ENCODE peak calls at places on chromosome 1, in ten cellular contexts. L, O, U, F, I, T, V, M, R and X are unnamed samples.

GRCh38 chr1:24201941-24202440 is 14.9 kb upstream of the IFNLR1 start:
- DNase-seq in I (peak), T (peak), U (peak), F (peak), V (peak), O (peak), R (peak), L (peak), M (peak), X (peak)

GRCh38 chr1:79592707-79593106 is 586.2 kb upstream of the ADGRL4 start:
- DNase-seq in T (no peak), R (no peak), M (no peak), L (no peak), F (no peak), I (no peak), U (no peak), O (no peak), V (no peak), X (no peak)

GRCh38 chr1:72218141-72218739 is 64.1 kb downstream of the NEGR1 start:
- DNase-seq in U (no peak), V (no peak), T (no peak), L (no peak), F (no peak), M (no peak), R (no peak), O (no peak), I (no peak), X (no peak)

GRCh38 chr1:17924578-17924977 is 169.4 kb downstream of the ACTL8 start:
- DNase-seq in R (no peak), U (no peak), L (no peak), V (no peak), F (no peak), I (no peak), O (no peak), T (no peak), M (no peak), X (no peak)

GRCh38 chr1:219521325-219521724 is 91.6 kb downstream of the ZC3H11B start:
- DNase-seq in I (no peak), M (no peak), O (no peak), T (no peak), V (no peak), F (no peak), R (no peak), U (no peak), L (no peak), X (no peak)

GRCh38 chr1:27607239-27607804 is 3.4 kb upstream of the AHDC1 start:
- DNase-seq in L (no peak), O (peak), F (no peak), R (no peak), I (no peak), U (no peak), M (no peak), V (no peak), T (no peak), X (no peak)

GRCh38 chr1:47590523-47591225 is 152.8 kb downstream of the FOXD2 start:
- DNase-seq in R (no peak), T (no peak), U (no peak), V (no peak), O (no peak), L (no peak), I (no peak), M (no peak), F (no peak), X (no peak)

GRCh38 chr1:24379733-24380315 is 33.8 kb downstream of the STPG1 start:
- DNase-seq in U (no peak), R (no peak), F (peak), L (no peak), T (no peak), O (no peak), V (no peak), I (no peak), M (no peak), X (no peak)

GRCh38 chr1:31639543-31639942 is 5.1 kb downstream of the PEF1 start:
- DNase-seq in V (no peak), M (no peak), F (peak), I (no peak), L (peak), R (no peak), O (no peak), T (no peak), U (no peak), X (no peak)

GRCh38 chr1:85359874-85360708 is 83.7 kb upstream of the BCL10 start:
- DNase-seq in V (no peak), L (no peak), I (no peak), R (no peak), F (peak), M (no peak), O (no peak), T (no peak), U (no peak), X (no peak)

GRCh38 chr1:244450597-244451538 is 841 bp downstream of the ADSS2 start:
- DNase-seq in O (peak), L (peak), U (peak), R (peak), M (peak), F (peak), I (peak), T (peak), V (peak), X (peak)

GRCh38 chr1:63773815-63774616 is at the start of gene ROR1:
- DNase-seq in T (peak), L (peak), F (peak), O (peak), U (peak), R (no peak), I (peak), M (peak), V (peak), X (no peak)

GRCh38 chr1:67555487-67556296 is 125.5 kb upstream of the SERBP1 start:
- DNase-seq in T (no peak), M (peak), L (no peak), R (no peak), F (no peak), U (no peak), I (no peak), V (no peak), O (peak), X (no peak)

GRCh38 chr1:244346972-244347618 is 104.6 kb downstream of the ADSS2 start:
- DNase-seq in L (no peak), F (no peak), V (no peak), O (no peak), M (no peak), U (no peak), T (no peak), R (no peak), I (no peak), X (no peak)

GRCh38 chr1:183432548-183432875 is 14.3 kb upstream of the NMNAT2 start:
- DNase-seq in I (no peak), U (no peak), M (no peak), T (no peak), L (no peak), O (no peak), V (no peak), R (no peak), F (no peak), X (no peak)

DNA sequence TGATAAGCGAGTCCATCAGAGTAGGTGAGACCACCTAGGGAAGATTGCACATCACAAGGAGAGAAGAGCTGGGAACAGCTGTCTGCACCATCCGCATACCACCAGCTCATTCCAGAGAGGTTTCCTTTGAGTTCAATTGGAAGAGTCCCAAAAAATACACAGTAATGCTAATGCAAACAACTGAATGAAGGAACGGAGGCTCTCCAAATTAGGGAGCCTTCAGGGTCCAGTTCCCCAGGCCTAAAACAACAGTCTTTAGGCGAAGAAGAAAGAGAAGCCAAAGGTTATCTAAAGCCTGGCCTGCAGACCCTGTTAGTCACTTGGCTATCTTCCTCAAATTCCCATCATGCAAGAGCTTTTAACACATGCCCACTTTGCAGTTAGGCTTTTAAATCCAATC is 246.4 kb downstream of the PBX1 start:
- DNase-seq in O (no peak), L (peak), F (peak), I (no peak), M (no peak), T (no peak), R (no peak), U (no peak), V (no peak), X (no peak)
- H3K27ac ChIP-seq in O (no peak), L (no peak), F (no peak), I (no peak), M (peak), T (no peak), R (no peak), U (no peak), V (peak), X (no peak)

GRCh38 chr1:62068978-62069377 is 125.7 kb upstream of the L1TD1 start:
- DNase-seq in T (no peak), F (peak), U (no peak), I (no peak), L (peak), V (peak), O (no peak), R (no peak), M (peak), X (no peak)

GRCh38 chr1:62070384-62071011 is 124.2 kb upstream of the L1TD1 start:
- DNase-seq in T (no peak), V (no peak), U (no peak), I (no peak), R (no peak), L (peak), F (peak), M (peak), O (peak), X (no peak)

GRCh38 chr1:62066713-62067112 is 127.9 kb upstream of the L1TD1 start:
- DNase-seq in T (no peak), M (no peak), V (no peak), L (no peak), F (no peak), I (no peak), U (no peak), R (no peak), O (no peak), X (no peak)

GRCh38 chr1:62071695-62072094 is 123.0 kb upstream of the L1TD1 start:
- DNase-seq in M (no peak), I (no peak), R (no peak), O (peak), F (no peak), L (no peak), U (no peak), T (no peak), V (no peak), X (no peak)

GRCh38 chr1:62068302-62068936 is 126.2 kb upstream of the L1TD1 start:
- DNase-seq in V (no peak), U (no peak), F (no peak), T (no peak), L (no peak), I (no peak), O (no peak), R (no peak), M (no peak), X (no peak)
- H3K27ac ChIP-seq in V (peak), U (peak), F (no peak), T (peak), L (no peak), I (no peak), O (peak), R (no peak), M (peak), X (no peak)

GRCh38 chr1:112937070-112937469 is 18.9 kb downstream of the SLC16A1 start:
- DNase-seq in M (no peak), I (no peak), F (no peak), R (no peak), U (no peak), O (no peak), T (no peak), L (no peak), V (no peak), X (no peak)
- H3K27ac ChIP-seq in M (peak), I (no peak), F (no peak), R (no peak), U (peak), O (peak), T (no peak), L (no peak), V (peak), X (no peak)

DNA sequence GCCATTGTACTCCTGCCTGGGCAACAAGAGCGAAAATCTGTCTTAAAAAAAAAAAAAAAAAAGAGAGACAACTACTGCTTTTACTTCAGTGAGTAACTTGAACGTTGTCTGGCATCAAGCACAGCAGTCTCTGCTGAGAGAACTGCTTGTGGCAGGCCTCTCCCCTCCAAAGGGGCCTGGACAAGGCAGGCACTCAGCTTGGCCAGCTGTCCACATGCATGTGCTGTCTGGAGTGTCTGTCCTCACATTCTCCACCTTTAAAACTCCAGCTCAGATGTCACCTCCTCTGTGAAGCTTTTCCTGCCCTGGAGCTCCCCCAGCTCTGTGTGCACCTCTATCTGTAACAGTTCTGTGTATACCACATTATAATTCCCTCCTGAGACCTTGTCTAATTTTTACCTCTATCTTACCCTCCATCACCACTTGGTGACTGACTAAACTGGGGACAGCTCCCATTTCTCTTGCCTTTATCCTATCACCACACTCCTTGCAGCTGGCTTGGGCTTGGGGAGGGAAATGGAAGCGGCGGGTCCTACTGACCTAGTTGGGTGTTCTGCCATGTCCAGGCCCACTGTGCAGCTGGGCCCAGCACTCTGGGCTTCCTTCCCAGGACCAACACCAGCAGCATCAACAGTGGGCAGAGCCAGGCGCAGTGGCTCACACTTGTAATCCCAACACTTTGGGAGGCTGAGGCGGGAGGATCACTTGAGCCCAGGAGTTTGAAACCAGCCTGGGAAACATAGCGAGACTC is 71.4 kb upstream of the ARTN start:
- DNase-seq in T (no peak), M (peak), U (no peak), L (no peak), F (no peak), O (no peak), I (no peak), V (no peak), R (no peak), X (no peak)
- H3K27ac ChIP-seq in T (no peak), M (peak), U (no peak), L (no peak), F (no peak), O (no peak), I (no peak), V (no peak), R (no peak), X (no peak)

GRCh38 chr1:152037920-152038658 is 1.3 kb upstream of the S100A11 start:
- DNase-seq in I (no peak), M (no peak), V (no peak), R (no peak), F (no peak), T (no peak), L (no peak), U (no peak), O (no peak), X (no peak)

GRCh38 chr1:152034324-152034653 is 2.5 kb downstream of the S100A11 start:
- DNase-seq in O (no peak), M (no peak), R (no peak), I (no peak), L (no peak), T (no peak), U (no peak), F (no peak), V (no peak), X (no peak)

GRCh38 chr1:152036316-152037216 is at the start of gene S100A11:
- DNase-seq in R (peak), O (peak), T (peak), F (peak), M (peak), L (peak), U (peak), I (peak), V (peak), X (peak)

GRCh38 chr1:152035406-152036315 is 1.1 kb downstream of the S100A11 start:
- DNase-seq in T (no peak), M (no peak), R (no peak), O (peak), I (no peak), F (peak), V (no peak), L (no peak), U (no peak), X (peak)

DNA sequence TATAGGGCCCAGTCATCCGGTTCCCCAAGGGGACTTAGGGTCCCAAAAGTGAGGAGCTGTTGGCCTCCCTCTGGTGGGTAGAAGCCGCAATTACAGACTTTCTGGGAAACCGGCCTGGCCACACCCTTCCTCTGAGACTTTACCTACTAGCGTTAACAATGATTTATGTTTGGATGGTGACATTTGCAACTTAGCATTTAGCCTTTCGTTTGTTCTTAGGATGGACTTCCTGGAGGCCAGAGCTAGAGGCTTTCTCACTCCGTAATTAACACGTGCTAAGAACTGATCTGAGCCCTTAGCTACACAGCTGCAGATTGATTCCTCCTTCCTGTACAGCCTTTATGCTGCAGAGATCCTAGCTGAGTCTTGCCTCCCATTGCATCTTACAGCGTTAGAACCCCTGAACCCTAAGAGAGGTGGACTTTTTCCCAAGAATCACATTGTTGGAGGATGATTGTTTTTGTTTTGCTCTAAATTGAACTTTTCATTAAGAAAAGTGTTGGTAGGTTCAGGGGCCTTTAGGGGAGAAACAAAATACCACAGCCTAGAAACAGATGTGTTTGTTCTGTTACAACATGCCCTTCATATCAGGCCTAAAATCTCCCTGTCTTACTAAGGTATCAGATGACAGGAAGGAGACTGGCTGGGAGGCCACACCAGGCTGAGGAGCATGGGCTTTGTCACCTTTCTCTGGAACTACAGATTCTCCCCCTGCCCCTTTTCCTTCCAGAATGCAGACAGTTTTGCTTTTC is 2.0 kb downstream of the S100A11 start:
- DNase-seq in T (peak), U (peak), I (no peak), V (peak), M (peak), O (peak), F (peak), L (peak), R (peak), X (peak)
- H3K27ac ChIP-seq in T (peak), U (peak), I (no peak), V (peak), M (no peak), O (peak), F (peak), L (peak), R (peak), X (peak)

GRCh38 chr1:40044065-40044575 is 3.6 kb downstream of the CAP1 start:
- DNase-seq in L (no peak), O (no peak), F (no peak), R (no peak), I (no peak), M (no peak), V (no peak), T (no peak), U (no peak), X (no peak)

GRCh38 chr1:40040511-40041465 is at the start of gene CAP1:
- DNase-seq in R (peak), T (peak), I (peak), M (peak), O (peak), L (peak), V (peak), F (peak), U (peak), X (peak)

GRCh38 chr1:40039757-40040510 is 595 bp upstream of the CAP1 start:
- DNase-seq in L (peak), V (peak), F (peak), O (peak), R (peak), I (peak), M (peak), U (peak), T (peak), X (peak)

GRCh38 chr1:40041466-40041838 is 923 bp downstream of the CAP1 start:
- DNase-seq in V (no peak), R (no peak), M (no peak), L (no peak), T (no peak), O (no peak), I (no peak), F (no peak), U (no peak), X (no peak)

DNA sequence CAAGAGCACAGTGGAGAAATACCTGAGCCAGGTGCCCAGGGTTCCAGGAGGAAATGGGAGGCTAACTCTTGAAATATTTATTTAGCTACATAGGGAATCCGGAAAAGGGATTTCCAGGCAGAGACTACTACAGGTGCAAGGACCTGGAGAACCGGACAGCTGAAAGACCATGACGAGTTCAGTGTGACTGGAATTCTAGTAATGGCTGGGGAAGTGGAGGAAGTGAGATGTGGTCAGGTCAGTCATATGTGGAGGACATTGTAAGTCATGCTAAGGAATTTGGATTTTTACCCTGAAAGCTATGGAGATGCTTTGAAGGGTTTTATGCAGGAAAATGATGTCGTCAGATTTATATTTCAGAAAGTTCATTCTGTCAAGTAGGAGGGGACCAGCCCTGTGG is 1.8 kb downstream of the CAP1 start:
- DNase-seq in U (no peak), M (no peak), T (no peak), L (no peak), V (no peak), O (no peak), I (no peak), R (no peak), F (no peak), X (no peak)
- H3K27ac ChIP-seq in U (peak), M (no peak), T (no peak), L (no peak), V (no peak), O (peak), I (no peak), R (peak), F (no peak), X (peak)

GRCh38 chr1:43288058-43288784 is 2.8 kb upstream of the C1orf210 start:
- DNase-seq in F (no peak), R (no peak), L (no peak), U (no peak), V (no peak), O (no peak), M (no peak), I (no peak), T (no peak), X (no peak)
- H3K27ac ChIP-seq in F (no peak), R (no peak), L (no peak), U (peak), V (no peak), O (no peak), M (no peak), I (peak), T (no peak), X (no peak)